ENCODE peak calls at places on chromosomes 12 and 14, in nine cellular contexts. S is fibroblast of pulmonary artery, H is K562, L is cardiac fibroblast, X is ascending aorta, G is fibroblast of the aortic adventitia, E is ovary, N is fibroblast of mammary gland, Y is HCT116. Q is an unnamed sample.

GRCh38 chr12:131989021-131989420 is 39.3 kb downstream of the EP400 start:
- DNase-seq in S (no peak), H (no peak), L (no peak), X (no peak), G (no peak), E (no peak), N (no peak), Y (no peak), Q (no peak)

GRCh38 chr12:13258212-13258611 is 61.7 kb downstream of the EMP1 start:
- DNase-seq in S (peak), H (no peak), L (peak), X (no peak), G (peak), E (no peak), N (no peak), Y (no peak), Q (no peak)

GRCh38 chr12:49863946-49864816 is 21.3 kb upstream of the BCDIN3D start:
- DNase-seq in S (no peak), H (no peak), L (no peak), X (no peak), G (no peak), E (no peak), N (no peak), Y (no peak), Q (no peak)

GRCh38 chr14:21923820-21924219 is 250.2 kb upstream of the OR4E1 start:
- DNase-seq in S (no peak), H (no peak), L (no peak), X (no peak), G (no peak), E (no peak), N (no peak), Y (no peak), Q (no peak)

GRCh38 chr12:102376251-102376747 is 104.1 kb downstream of the IGF1 start:
- DNase-seq in S (peak), H (peak), L (peak), X (no peak), G (peak), E (no peak), N (peak), Y (no peak), Q (no peak)

GRCh38 chr12:88417531-88417930 is 162.7 kb downstream of the KITLG start:
- DNase-seq in S (no peak), H (no peak), L (no peak), X (no peak), G (no peak), E (no peak), N (no peak), Y (no peak), Q (no peak)

GRCh38 chr12:39873065-39873464 is 232.8 kb downstream of the SLC2A13 start:
- DNase-seq in S (no peak), H (no peak), L (peak), X (no peak), G (no peak), E (no peak), N (no peak), Y (no peak), Q (no peak)

GRCh38 chr12:75488553-75488952 is 8.0 kb downstream of the GLIPR1 start:
- DNase-seq in S (peak), H (peak), L (peak), X (no peak), G (peak), E (no peak), N (peak), Y (no peak), Q (peak)

GRCh38 chr12:6550294-6551062 is 5.4 kb downstream of the IFFO1 start:
- DNase-seq in S (no peak), H (no peak), L (no peak), X (no peak), G (no peak), E (no peak), N (no peak), Y (no peak), Q (no peak)

GRCh38 chr12:27952510-27952909 is 20.0 kb downstream of the PTHLH start:
- DNase-seq in S (no peak), H (no peak), L (no peak), X (no peak), G (no peak), E (no peak), N (no peak), Y (no peak), Q (no peak)

GRCh38 chr14:35378638-35379568 is 25.6 kb downstream of the NFKBIA start:
- DNase-seq in S (no peak), H (no peak), L (no peak), X (no peak), G (peak), E (no peak), N (peak), Y (no peak), Q (no peak)

GRCh38 chr12:117837737-117838050 is 131.1 kb downstream of the KSR2 start:
- DNase-seq in S (no peak), H (no peak), L (no peak), X (no peak), G (no peak), E (no peak), N (no peak), Y (no peak), Q (no peak)

GRCh38 chr14:53621433-53621832 is 335.2 kb downstream of the BMP4 start:
- DNase-seq in S (no peak), H (no peak), L (no peak), X (no peak), G (no peak), E (no peak), N (no peak), Y (no peak), Q (no peak)

GRCh38 chr14:86462193-86462592 is 932.2 kb downstream of the FLRT2 start:
- DNase-seq in S (peak), H (no peak), L (peak), X (no peak), G (peak), E (no peak), N (peak), Y (no peak), Q (peak)

GRCh38 chr12:68231707-68232106 is 6.1 kb upstream of the IL26 start:
- DNase-seq in S (no peak), H (no peak), L (peak), X (no peak), G (no peak), E (no peak), N (no peak), Y (no peak), Q (peak)

GRCh38 chr12:91877022-91877421 is 268.6 kb downstream of the BTG1 start:
- DNase-seq in S (peak), H (no peak), L (peak), X (peak), G (no peak), E (no peak), N (peak), Y (no peak), Q (peak)

GRCh38 chr14:61177279-61178225 is 103.6 kb downstream of the TMEM30B start:
- DNase-seq in S (no peak), H (no peak), L (no peak), X (no peak), G (no peak), E (no peak), N (no peak), Y (peak), Q (no peak)

GRCh38 chr12:109995366-109995702 is 834 bp downstream of the GIT2 start:
- DNase-seq in S (no peak), H (no peak), L (no peak), X (no peak), G (no peak), E (no peak), N (no peak), Y (no peak), Q (no peak)

GRCh38 chr12:87231818-87232217 is 797.4 kb downstream of the C12orf50 start:
- DNase-seq in S (no peak), H (no peak), L (no peak), X (no peak), G (no peak), E (no peak), N (no peak), Y (no peak), Q (no peak)

GRCh38 chr12:95231190-95231589 is 13.6 kb downstream of the VEZT start:
- DNase-seq in S (peak), H (peak), L (peak), X (no peak), G (peak), E (no peak), N (peak), Y (no peak), Q (peak)

GRCh38 chr12:66044731-66045130 is 85.8 kb downstream of the LLPH start:
- DNase-seq in S (peak), H (no peak), L (peak), X (no peak), G (no peak), E (no peak), N (peak), Y (no peak), Q (peak)

GRCh38 chr12:66280573-66280972 is 21.7 kb upstream of the HELB start:
- DNase-seq in S (no peak), H (no peak), L (no peak), X (no peak), G (no peak), E (no peak), N (no peak), Y (no peak), Q (no peak)

GRCh38 chr12:54394281-54394719 is 9.8 kb upstream of the ZNF385A start:
- DNase-seq in S (peak), H (peak), L (peak), X (no peak), G (peak), E (no peak), N (peak), Y (peak), Q (peak)

GRCh38 chr14:76644875-76645518 is 116.3 kb upstream of the VASH1 start:
- DNase-seq in S (peak), H (peak), L (peak), X (no peak), G (peak), E (no peak), N (peak), Y (peak), Q (peak)

GRCh38 chr12:16095531-16096110 is 181.9 kb downstream of the SLC15A5 start:
- DNase-seq in S (no peak), H (no peak), L (peak), X (no peak), G (peak), E (no peak), N (no peak), Y (no peak), Q (no peak)
- H3K4me3 ChIP-seq in S (no peak), H (no peak), L (no peak), X (no peak), G (no peak), E (no peak), N (no peak), Y (no peak), Q (no peak)

DNA sequence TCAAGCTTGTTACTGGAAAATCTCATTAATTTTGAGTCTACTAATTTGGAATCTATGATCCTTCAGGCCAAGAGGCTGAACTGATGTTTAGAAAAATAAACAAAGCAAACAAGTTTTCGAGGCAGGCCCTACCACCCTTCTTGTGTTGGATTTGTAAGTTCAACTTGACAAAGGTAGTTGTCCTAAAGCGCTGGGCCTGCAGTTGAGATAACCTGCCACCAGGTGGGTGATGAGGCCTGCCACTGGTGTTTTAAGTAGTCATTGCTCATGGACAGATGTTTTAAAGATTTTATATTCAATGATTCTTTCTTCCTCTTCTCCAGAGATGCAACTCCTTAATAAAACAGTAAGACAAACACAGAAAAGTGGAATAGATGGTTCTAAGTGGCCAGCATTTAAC is 19.4 kb downstream of the ACVRL1 start:
- DNase-seq in S (peak), H (peak), L (peak), X (no peak), G (peak), E (no peak), N (peak), Y (peak), Q (peak)
- TF ChIP-seq CTCF in S (peak), H (peak), L (peak), X (peak), G (peak), E (no peak), N (peak), Y (peak), Q (peak)

GRCh38 chr12:53200458-53201169 is 6.4 kb downstream of the ITGB7 start:
- DNase-seq in S (no peak), H (no peak), L (peak), X (no peak), G (peak), E (no peak), N (no peak), Y (no peak), Q (no peak)

GRCh38 chr12:53201639-53202038 is 5.4 kb downstream of the ITGB7 start:
- DNase-seq in S (no peak), H (no peak), L (no peak), X (no peak), G (no peak), E (no peak), N (no peak), Y (no peak), Q (no peak)

GRCh38 chr12:53199700-53200099 is 7.4 kb downstream of the ITGB7 start:
- DNase-seq in S (no peak), H (no peak), L (no peak), X (no peak), G (no peak), E (no peak), N (no peak), Y (no peak), Q (no peak)

GRCh38 chr12:53200107-53200457 is 7.0 kb downstream of the ITGB7 start:
- DNase-seq in S (no peak), H (no peak), L (no peak), X (no peak), G (no peak), E (no peak), N (no peak), Y (no peak), Q (no peak)

GRCh38 chr12:53201170-53201541 is 5.9 kb downstream of the ITGB7 start:
- DNase-seq in S (no peak), H (peak), L (no peak), X (no peak), G (no peak), E (no peak), N (no peak), Y (no peak), Q (peak)
- H3K4me3 ChIP-seq in S (no peak), H (no peak), L (no peak), X (no peak), G (no peak), E (no peak), N (no peak), Y (no peak), Q (no peak)

DNA sequence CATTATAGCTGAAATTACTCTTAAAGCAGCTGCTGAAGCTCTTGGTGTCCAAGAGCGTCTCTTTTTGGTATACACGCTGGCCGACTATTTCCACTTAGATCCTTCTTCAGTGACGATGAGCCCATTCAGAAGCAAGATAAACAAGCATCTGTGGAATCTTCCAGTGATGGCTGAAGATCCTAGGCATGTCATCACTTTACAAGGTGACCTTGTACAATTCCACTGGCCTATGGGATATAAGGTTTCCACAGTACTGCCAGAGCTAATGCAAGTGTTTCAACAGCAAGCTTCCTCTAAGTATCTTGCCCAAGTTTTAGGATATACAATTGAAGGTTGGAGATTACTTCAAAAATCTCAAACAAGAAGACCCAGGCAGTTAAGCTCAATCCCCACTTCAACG is 47.0 kb downstream of the INTS13 start:
- DNase-seq in S (no peak), H (no peak), L (no peak), X (no peak), G (no peak), E (no peak), N (no peak), Y (no peak), Q (no peak)
- TF ChIP-seq CTCF in S (no peak), H (no peak), L (no peak), X (no peak), G (no peak), E (no peak), N (no peak), Y (no peak), Q (no peak)

GRCh38 chr12:104581000-104581570 is 124.3 kb downstream of the CHST11 start:
- DNase-seq in S (no peak), H (no peak), L (no peak), X (no peak), G (no peak), E (no peak), N (no peak), Y (no peak), Q (no peak)

GRCh38 chr12:104583311-104583710 is 126.6 kb downstream of the CHST11 start:
- DNase-seq in S (no peak), H (no peak), L (no peak), X (no peak), G (no peak), E (no peak), N (no peak), Y (no peak), Q (no peak)

GRCh38 chr12:104579716-104580495 is 123.2 kb downstream of the CHST11 start:
- DNase-seq in S (no peak), H (no peak), L (no peak), X (no peak), G (no peak), E (no peak), N (peak), Y (no peak), Q (no peak)

GRCh38 chr12:104585448-104586055 is 128.8 kb downstream of the CHST11 start:
- DNase-seq in S (no peak), H (no peak), L (no peak), X (no peak), G (no peak), E (no peak), N (no peak), Y (no peak), Q (no peak)

GRCh38 chr12:104582739-104583138 is 126.0 kb downstream of the CHST11 start:
- DNase-seq in S (no peak), H (no peak), L (no peak), X (no peak), G (no peak), E (no peak), N (no peak), Y (no peak), Q (no peak)
- H3K4me3 ChIP-seq in S (no peak), H (no peak), L (no peak), X (no peak), G (no peak), E (no peak), N (no peak), Y (no peak), Q (no peak)